ENCODE peak calls at places on chromosomes 16 and 17, in five cellular contexts. E, Q, V, R and P are unnamed samples.

GRCh38 chr16:66382171-66382965 is 15.9 kb downstream of the CDH5 start:
- DNase-seq in E (peak), Q (no peak), V (no peak), R (peak), P (peak)

GRCh38 chr17:34243732-34244299 is 11.3 kb upstream of the CCL2 start:
- DNase-seq in E (no peak), Q (no peak), V (no peak), R (no peak), P (no peak)

GRCh38 chr17:17050346-17051345 is 8.4 kb downstream of the MPRIP start:
- DNase-seq in E (no peak), Q (no peak), V (no peak), R (no peak), P (no peak)

GRCh38 chr16:67661101-67661661 is 421 bp downstream of the PARD6A start:
- DNase-seq in E (no peak), Q (no peak), V (no peak), R (peak), P (peak)

GRCh38 chr16:68704232-68704867 is 32.7 kb upstream of the CDH1 start:
- DNase-seq in E (peak), Q (peak), V (peak), R (peak), P (peak)

GRCh38 chr17:82077617-82078358 is 12.2 kb upstream of the DUS1L start:
- DNase-seq in E (peak), Q (no peak), V (no peak), R (no peak), P (no peak)

GRCh38 chr17:55959756-55960155 is 193.5 kb upstream of the ANKFN1 start:
- DNase-seq in E (no peak), Q (no peak), V (no peak), R (no peak), P (no peak)

GRCh38 chr17:66446419-66446818 is 144.0 kb downstream of the PRKCA start:
- DNase-seq in E (no peak), Q (no peak), V (no peak), R (no peak), P (no peak)

GRCh38 chr17:42520540-42520951 is 15.5 kb upstream of the NAGLU start:
- DNase-seq in E (no peak), Q (no peak), V (no peak), R (peak), P (peak)
- TF ChIP-seq CTCF in E (peak), Q (peak), V (no peak), R (peak), P (peak)

GRCh38 chr17:2241823-2242222 is 61.8 kb downstream of the SMG6 start:
- DNase-seq in E (peak), Q (no peak), V (no peak), R (no peak), P (no peak)

GRCh38 chr17:2247005-2247404 is 56.6 kb downstream of the SMG6 start:
- DNase-seq in E (no peak), Q (no peak), V (no peak), R (no peak), P (no peak)

GRCh38 chr17:2243953-2244352 is 59.6 kb downstream of the SMG6 start:
- DNase-seq in E (no peak), Q (no peak), V (no peak), R (no peak), P (no peak)

GRCh38 chr17:2240541-2240940 is 63.0 kb downstream of the SMG6 start:
- DNase-seq in E (peak), Q (no peak), V (no peak), R (no peak), P (no peak)

GRCh38 chr17:2244545-2245525 is 58.8 kb downstream of the SMG6 start:
- DNase-seq in E (peak), Q (peak), V (peak), R (peak), P (peak)
- TF ChIP-seq CTCF in E (peak), Q (peak), V (peak), R (peak), P (peak)

DNA sequence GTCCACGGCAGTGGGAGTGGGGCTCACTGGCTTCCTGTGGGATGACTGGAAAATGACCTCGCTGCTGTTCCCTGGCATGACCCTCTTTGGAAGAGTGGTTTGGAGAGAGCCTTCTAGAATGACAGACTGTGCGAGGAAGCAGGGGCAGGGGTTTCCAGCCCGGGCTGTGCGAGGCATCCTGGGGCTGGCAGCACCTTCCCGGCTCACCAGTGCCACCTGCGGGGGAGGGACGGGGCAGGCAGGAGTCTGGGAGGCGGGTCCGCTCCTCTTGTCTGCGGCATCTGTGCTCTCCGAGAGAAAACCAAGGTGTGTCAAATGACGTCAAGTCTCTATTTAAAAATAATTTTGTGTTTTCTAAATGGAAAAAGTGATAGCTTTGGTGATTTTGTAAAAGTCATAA is 7.8 kb upstream of the RNF213 start:
- DNase-seq in E (peak), Q (no peak), V (peak), R (peak), P (peak)
- TF ChIP-seq CTCF in E (peak), Q (peak), V (peak), R (peak), P (no peak)

GRCh38 chr17:14779236-14779635 is 478.4 kb downstream of the HS3ST3B1 start:
- DNase-seq in E (no peak), Q (no peak), V (no peak), R (no peak), P (no peak)

GRCh38 chr17:14780116-14780515 is 479.2 kb downstream of the HS3ST3B1 start:
- DNase-seq in E (no peak), Q (no peak), V (no peak), R (no peak), P (no peak)

GRCh38 chr17:14781123-14781522 is 480.2 kb downstream of the HS3ST3B1 start:
- DNase-seq in E (no peak), Q (no peak), V (no peak), R (no peak), P (no peak)

GRCh38 chr17:14790518-14790917 is 474.6 kb downstream of the PMP22 start:
- DNase-seq in E (peak), Q (no peak), V (no peak), R (no peak), P (no peak)

GRCh38 chr17:14784997-14785696 is 480.0 kb downstream of the PMP22 start:
- DNase-seq in E (no peak), Q (no peak), V (no peak), R (peak), P (no peak)
- TF ChIP-seq CTCF in E (no peak), Q (no peak), V (no peak), R (peak), P (no peak)

DNA sequence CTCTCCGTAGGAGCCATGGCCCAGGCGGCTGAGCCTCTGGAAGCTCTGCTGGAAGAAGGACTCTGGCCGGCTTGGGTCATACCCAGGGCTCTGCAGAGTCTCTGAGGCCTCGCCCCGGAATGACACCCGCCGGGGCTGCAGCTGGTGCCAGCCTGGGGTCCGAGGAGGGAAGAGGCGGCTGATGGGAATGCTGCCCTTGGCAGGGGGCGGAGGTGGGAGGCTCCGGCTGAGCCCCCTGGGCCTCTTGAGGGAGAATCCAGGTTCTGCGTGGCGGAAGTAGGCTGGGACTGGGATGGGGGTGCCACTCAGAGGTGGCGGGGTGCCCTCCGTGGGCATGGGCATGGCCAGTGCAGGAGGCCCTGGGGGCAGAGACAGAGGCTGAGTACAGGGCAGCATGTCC is 3.6 kb downstream of the PKMYT1 start:
- DNase-seq in E (no peak), Q (no peak), V (no peak), R (no peak), P (no peak)
- TF ChIP-seq CTCF in E (no peak), Q (no peak), V (no peak), R (no peak), P (no peak)

GRCh38 chr17:13522749-13523148 is 79.0 kb downstream of the HS3ST3A1 start:
- DNase-seq in E (no peak), Q (no peak), V (no peak), R (no peak), P (no peak)
- TF ChIP-seq CTCF in E (no peak), Q (no peak), V (no peak), R (no peak), P (no peak)

GRCh38 chr17:36534117-36534880 is at the start of gene MYO19:
- DNase-seq in E (peak), Q (peak), V (peak), R (peak), P (peak)

GRCh38 chr17:36529121-36529520 is 5.5 kb downstream of the MYO19 start:
- DNase-seq in E (no peak), Q (no peak), V (no peak), R (no peak), P (no peak)

GRCh38 chr17:36535669-36536081 is 888 bp downstream of the PIGW start:
- DNase-seq in E (no peak), Q (no peak), V (no peak), R (no peak), P (no peak)

GRCh38 chr17:36532435-36532975 is 2.2 kb downstream of the MYO19 start:
- DNase-seq in E (no peak), Q (no peak), V (no peak), R (no peak), P (no peak)

DNA sequence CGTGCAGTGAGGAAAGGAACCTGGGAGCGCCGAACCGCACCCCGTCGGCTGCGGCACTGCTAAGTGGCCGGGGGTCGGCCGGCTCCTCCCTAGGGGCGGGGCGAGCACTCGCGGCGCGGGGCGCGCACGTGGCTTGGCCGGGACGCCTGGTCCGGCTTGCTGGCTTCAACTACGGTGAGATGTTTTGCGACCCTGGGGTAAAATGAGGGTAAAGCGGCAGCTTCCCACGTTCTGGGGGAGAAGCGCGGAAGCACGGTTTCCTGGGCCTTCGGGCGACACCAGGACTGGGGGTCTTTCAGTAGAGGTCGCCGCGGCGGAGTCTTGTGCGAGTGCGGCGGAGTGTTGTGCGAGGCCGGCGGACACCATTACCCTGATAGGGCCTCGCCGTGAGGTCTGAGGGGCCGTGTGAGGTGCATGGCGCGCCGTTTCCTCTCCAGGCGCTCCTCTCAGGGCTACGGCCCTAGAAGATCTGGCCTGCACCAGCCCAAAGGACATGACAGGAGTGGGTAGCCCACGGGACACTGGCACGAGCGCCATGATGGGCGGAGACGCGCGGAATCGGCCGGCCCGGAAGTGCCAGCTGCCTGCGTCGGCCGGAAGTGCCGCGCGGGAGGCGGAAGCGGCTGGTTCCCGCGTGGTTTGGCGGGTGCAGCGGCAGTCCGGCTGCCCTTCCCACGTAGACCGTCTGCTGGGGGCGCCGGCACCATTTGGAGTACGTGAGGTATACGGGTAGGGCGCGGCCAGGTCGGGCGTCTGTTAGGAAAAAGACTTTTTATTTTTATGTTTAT is at the start of gene PIGW:
- DNase-seq in E (peak), Q (peak), V (peak), R (peak), P (peak)
- TF ChIP-seq CTCF in E (no peak), Q (peak), V (no peak), R (peak), P (no peak)

DNA sequence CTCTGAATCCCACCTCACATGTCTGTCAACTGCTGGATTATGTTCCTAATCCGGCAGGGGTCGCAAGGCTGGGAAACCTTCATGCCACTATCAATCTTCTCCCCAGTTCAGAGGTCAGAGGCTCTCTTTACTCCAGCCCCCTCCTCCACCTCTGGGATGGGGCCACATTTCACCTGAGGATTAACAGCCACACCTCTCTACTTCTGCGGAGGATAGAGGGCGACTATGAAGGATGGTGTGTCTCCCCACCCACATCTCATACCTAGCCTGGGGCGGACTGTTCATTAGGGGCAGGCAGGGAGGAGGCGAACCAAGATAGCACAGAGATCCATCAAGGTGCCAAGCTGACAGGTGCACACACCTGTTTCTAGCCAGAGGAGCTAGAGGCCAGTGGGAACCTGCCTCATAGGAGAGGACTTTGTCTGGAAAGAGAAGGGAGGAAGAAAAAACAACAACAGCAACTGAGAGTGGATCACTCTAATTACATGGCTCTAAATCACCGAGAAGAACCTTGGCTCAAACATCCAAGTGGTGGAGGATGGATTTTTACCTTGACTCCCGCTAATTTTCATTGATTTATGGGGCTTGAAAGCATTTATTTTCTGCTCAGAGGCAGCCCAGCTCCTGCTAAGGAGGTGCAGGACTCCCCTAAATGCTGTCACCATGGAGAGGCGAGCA is 41.9 kb upstream of the SKAP1 start:
- DNase-seq in E (no peak), Q (no peak), V (no peak), R (no peak), P (no peak)
- TF ChIP-seq CTCF in E (no peak), Q (no peak), V (no peak), R (no peak), P (no peak)

GRCh38 chr17:10752696-10753095 is 22.9 kb upstream of the TMEM220 start:
- DNase-seq in E (no peak), Q (no peak), V (no peak), R (no peak), P (no peak)

GRCh38 chr17:10755592-10756127 is 25.8 kb upstream of the TMEM220 start:
- DNase-seq in E (no peak), Q (no peak), V (no peak), R (no peak), P (no peak)

GRCh38 chr17:10754861-10755591 is 25.2 kb upstream of the TMEM220 start:
- DNase-seq in E (no peak), Q (no peak), V (no peak), R (no peak), P (peak)

GRCh38 chr17:10756146-10756545 is 26.3 kb upstream of the TMEM220 start:
- DNase-seq in E (no peak), Q (no peak), V (no peak), R (no peak), P (no peak)

DNA sequence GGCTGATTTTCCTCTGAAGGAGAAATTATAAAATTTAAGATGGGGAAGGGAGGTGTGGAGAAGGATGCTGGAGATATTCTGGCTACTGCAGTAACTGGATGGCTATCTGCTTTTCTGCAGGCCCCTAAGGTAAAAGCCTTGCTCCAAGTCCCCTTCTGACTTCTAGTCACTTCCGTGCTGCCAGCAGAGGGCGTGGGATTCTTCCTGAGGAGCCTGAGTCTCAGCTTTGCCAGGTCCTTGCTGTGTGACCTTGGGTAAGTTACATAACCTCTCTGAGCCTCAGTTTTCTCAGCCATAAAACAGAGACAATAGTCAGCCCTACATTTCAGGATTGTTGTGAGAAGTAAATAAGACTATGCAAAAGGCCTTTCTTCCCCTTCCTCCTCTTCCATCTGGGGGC is 24.3 kb upstream of the TMEM220 start:
- DNase-seq in E (peak), Q (peak), V (no peak), R (no peak), P (no peak)
- TF ChIP-seq CTCF in E (peak), Q (peak), V (no peak), R (no peak), P (peak)